ENCODE peak calls at places on chromosomes 13 and 19, in five cellular contexts. M, F, Q, Y and J are unnamed samples.
A peak's percentile ranks its signal among the peaks of the same experiment; 100 is the strongest.

GRCh38 chr13:99646866-99647592 is 145.8 kb downstream of the TM9SF2 start:
- DNase-seq in Q (no peak), Y (no peak), M (no peak), F (no peak), J (no peak)

GRCh38 chr19:2494447-2495129 is 18.7 kb downstream of the GADD45B start:
- DNase-seq in Y (peak; percentile 89), Q (peak; percentile 93), M (peak; percentile 82), F (peak; percentile 79), J (peak; percentile 83)

GRCh38 chr13:49021953-49022352 is 46.2 kb downstream of the FNDC3A start:
- DNase-seq in F (no peak), Q (no peak), Y (no peak), M (no peak), J (no peak)

GRCh38 chr19:38736413-38737280 is 7.6 kb downstream of the CAPN12 start:
- DNase-seq in Q (peak; percentile 93), M (no peak), Y (peak; percentile 74), F (no peak), J (peak; percentile 69)

GRCh38 chr13:59205501-59205900 is 958.2 kb downstream of the DIAPH3 start:
- DNase-seq in Y (no peak), F (no peak), M (no peak), Q (no peak), J (no peak)

GRCh38 chr19:12139309-12139708 is 841 bp downstream of the ZNF20 start:
- DNase-seq in Q (no peak), M (no peak), F (peak; percentile 8), Y (no peak), J (no peak)

GRCh38 chr19:8607386-8607785 is 3.1 kb downstream of the ADAMTS10 start:
- DNase-seq in F (peak; percentile 23), Y (peak; percentile 39), Q (no peak), M (peak; percentile 80), J (no peak)

GRCh38 chr19:47049307-47049700 is 880 bp upstream of the TMEM160 start:
- DNase-seq in F (peak; percentile 44), Y (no peak), M (no peak), Q (peak; percentile 34), J (no peak)

GRCh38 chr13:39415403-39415802 is 187.6 kb downstream of the LHFPL6 start:
- DNase-seq in F (peak; percentile 43), Q (no peak), Y (peak; percentile 56), M (peak; percentile 42), J (peak; percentile 70)

GRCh38 chr13:21137696-21138095 is 38.7 kb downstream of the SKA3 start:
- DNase-seq in Q (peak; percentile 8), F (peak; percentile 49), M (no peak), Y (no peak), J (no peak)

GRCh38 chr13:112859817-112860190 is 109.2 kb upstream of the MCF2L start:
- DNase-seq in F (peak; percentile 82), M (no peak), Q (no peak), Y (peak; percentile 82), J (peak; percentile 55)

DNA sequence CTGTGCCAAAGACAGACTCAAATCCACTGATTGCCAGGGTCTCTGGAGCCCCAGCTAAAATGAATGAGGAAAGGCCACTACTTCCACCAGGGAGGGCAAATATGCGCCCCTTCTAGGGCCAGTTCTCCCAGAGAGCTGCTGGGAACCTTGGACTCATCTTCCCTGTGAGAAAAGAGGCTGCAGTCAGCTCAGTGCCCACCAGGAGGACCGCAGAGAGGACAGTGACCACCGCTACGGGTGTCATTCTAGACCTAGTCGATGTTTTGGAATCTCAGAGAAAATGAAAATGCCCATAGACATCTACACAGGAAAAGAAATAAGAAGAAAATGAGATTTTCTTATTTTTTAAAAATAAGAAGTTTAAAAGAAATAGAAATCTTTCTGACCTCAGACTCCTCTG is 235.1 kb downstream of the UQCRFS1 start:
- DNase-seq in Q (no peak), Y (no peak), M (no peak), F (no peak), J (no peak)
- TF ChIP-seq CTCF in Q (no peak), Y (no peak), M (no peak), F (no peak), J (no peak)

DNA sequence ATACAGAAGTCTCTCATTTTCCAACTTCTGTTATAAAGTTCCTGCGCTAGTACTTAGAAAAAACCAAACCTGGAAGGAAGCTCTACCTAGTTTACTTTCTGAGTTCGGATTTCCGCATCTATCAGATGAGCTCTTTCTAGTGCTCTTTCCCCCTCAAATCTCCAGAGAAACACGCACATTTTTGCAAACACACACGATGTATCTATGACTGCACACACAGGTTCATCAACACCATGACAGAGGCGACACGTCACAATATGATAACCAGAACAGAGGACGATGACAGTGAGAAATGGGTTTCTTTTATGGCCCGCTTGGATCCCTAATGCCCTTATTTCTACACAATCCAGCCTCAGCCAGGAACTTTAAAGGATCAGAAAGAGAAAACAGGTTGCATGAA is 612 bp upstream of the LRRC63 start:
- DNase-seq in M (no peak), F (no peak), Y (peak; percentile 35), Q (peak; percentile 10), J (no peak)
- H3K27ac ChIP-seq in M (no peak overlapping the region), F (no peak overlapping the region), Y (peak overlapping the region; percentile 31), Q (peak overlapping the region; percentile 34), J (no peak overlapping the region)

GRCh38 chr13:32911506-32911905 is 104.7 kb upstream of the KL start:
- DNase-seq in M (no peak), Y (peak; percentile 10), F (peak; percentile 57), Q (peak; percentile 32), J (no peak)
- TF ChIP-seq CTCF in M (no peak), Y (peak; percentile 23), F (peak; percentile 52), Q (peak; percentile 33), J (no peak)

GRCh38 chr19:41861846-41862245 is 1.8 kb downstream of the RPS19 start:
- DNase-seq in Q (no peak), Y (no peak), M (no peak), F (no peak), J (no peak)
- H3K27ac ChIP-seq in Q (no peak overlapping the region), Y (no peak overlapping the region), M (no peak overlapping the region), F (no peak overlapping the region), J (peak overlapping the region; percentile 93)